ENCODE peak calls at places on chromosomes 1 and 21, in ten cellular contexts. B, D, F, R, Z, J, M, N, W and Q are unnamed samples.

GRCh38 chr21:33644383-33645074 is 2.2 kb downstream of the ITSN1 start:
- DNase-seq in N (no peak), M (no peak), D (no peak), J (no peak), W (no peak), F (no peak), B (no peak), Z (no peak), R (no peak), Q (peak; percentile 13)

GRCh38 chr1:214445846-214446614 is 105.4 kb downstream of the PTPN14 start:
- DNase-seq in B (no peak), W (no peak), R (no peak), D (peak; percentile 12), Z (no peak), J (no peak), N (no peak), F (no peak), M (no peak), Q (peak; percentile 71)

GRCh38 chr1:185775505-185775904 is 41.3 kb downstream of the HMCN1 start:
- DNase-seq in D (no peak), Z (no peak), R (no peak), J (no peak), F (no peak), B (peak; percentile 95), M (no peak), N (no peak), W (no peak), Q (no peak)

GRCh38 chr1:52413410-52414104 is 9.2 kb downstream of the PRPF38A start:
- DNase-seq in Z (no peak), R (no peak), D (no peak), N (no peak), M (no peak), F (no peak), W (no peak), B (no peak), J (no peak), Q (no peak)

GRCh38 chr1:12810691-12811408 is 19.7 kb downstream of the PRAMEF1 start:
- DNase-seq in J (no peak), D (no peak), Z (no peak), W (no peak), B (no peak), N (no peak), R (no peak), M (no peak), F (peak; percentile 81), Q (peak; percentile 27)

GRCh38 chr1:189311915-189312314 is 1165.7 kb downstream of the BRINP3 start:
- DNase-seq in W (no peak), F (no peak), B (no peak), Z (no peak), R (no peak), J (no peak), D (no peak), N (no peak), M (no peak), Q (no peak)

GRCh38 chr1:46341222-46342083 is 846 bp downstream of the NSUN4 start:
- DNase-seq in D (no peak), N (no peak), J (no peak), R (peak; percentile 56), M (no peak), W (no peak), Z (no peak), F (no peak), B (no peak), Q (no peak)

GRCh38 chr1:184210822-184211221 is 159.3 kb downstream of the TSEN15 start:
- DNase-seq in N (no peak), D (no peak), M (no peak), J (no peak), W (no peak), Z (no peak), R (no peak), F (peak; percentile 30), B (no peak), Q (no peak)

GRCh38 chr1:117001254-117001927 is at the start of gene CD101:
- DNase-seq in M (no peak), Z (no peak), D (peak; percentile 42), N (no peak), R (no peak), W (no peak), F (no peak), J (no peak), B (no peak), Q (no peak)

GRCh38 chr1:164823486-164824279 is 264.7 kb downstream of the PBX1 start:
- DNase-seq in N (peak; percentile 35), B (no peak), M (peak; percentile 44), F (no peak), W (no peak), R (no peak), J (no peak), Z (no peak), D (no peak), Q (no peak)

GRCh38 chr1:119007672-119008482 is 19.7 kb upstream of the TBX15 start:
- DNase-seq in N (no peak), D (no peak), M (no peak), F (no peak), J (no peak), W (no peak), Z (no peak), R (no peak), B (no peak), Q (no peak)

GRCh38 chr21:45357436-45358260 is 47.3 kb upstream of the COL18A1 start:
- DNase-seq in N (no peak), D (no peak), R (no peak), J (no peak), B (no peak), W (no peak), Z (no peak), F (no peak), M (peak; percentile 53), Q (no peak)